ENCODE peak calls at places on chromosomes 7 and 10, in eight cellular contexts. H, I, N, U, S, B, C and G are unnamed samples. For H3K36me3 and H3K4me1, the result is how much of the 10 kb centered on the place peaks cover.

GRCh38 chr7:104059103-104059502 is 69.6 kb upstream of the RELN start:
- DNase-seq in N (peak), U (no peak), B (no peak), C (no peak), S (no peak), H (no peak), I (no peak), G (no peak)

GRCh38 chr7:372939-373791 is 83.2 kb downstream of the FOXL3 start:
- DNase-seq in I (no peak), C (no peak), H (peak), U (peak), S (no peak), B (no peak), N (no peak), G (no peak)

GRCh38 chr7:69166979-69167516 is 431.2 kb upstream of the AUTS2 start:
- DNase-seq in H (no peak), C (no peak), S (no peak), B (no peak), N (peak), I (no peak), U (no peak), G (no peak)

GRCh38 chr7:139658919-139659675 is 118.7 kb downstream of the HIPK2 start:
- DNase-seq in C (no peak), H (no peak), S (no peak), B (no peak), N (peak), U (no peak), I (no peak), G (no peak)

GRCh38 chr7:25786958-25787730 is 364.9 kb upstream of the NFE2L3 start:
- DNase-seq in I (no peak), B (no peak), S (no peak), C (no peak), U (no peak), N (no peak), H (no peak), G (no peak)

GRCh38 chr7:85489498-85489897 is 302.6 kb upstream of the SEMA3D start:
- DNase-seq in B (no peak), I (no peak), U (no peak), S (no peak), H (no peak), N (no peak), C (no peak), G (no peak)

GRCh38 chr7:26534649-26535482 is 243.2 kb downstream of the SNX10 start:
- DNase-seq in C (no peak), U (no peak), H (no peak), S (peak), I (no peak), B (no peak), N (no peak), G (no peak)

GRCh38 chr10:36324831-36325230 is 682.7 kb upstream of the FZD8 start:
- DNase-seq in I (no peak), H (no peak), S (no peak), C (no peak), B (no peak), N (no peak), U (no peak), G (no peak)

GRCh38 chr7:107035446-107035845 is 9.1 kb upstream of the PRKAR2B start:
- DNase-seq in B (no peak), C (no peak), N (no peak), I (no peak), U (no peak), S (no peak), H (no peak), G (no peak)

GRCh38 chr7:128019330-128019729 is 11.9 kb downstream of the LRRC4 start:
- DNase-seq in B (no peak), H (no peak), U (no peak), N (peak), C (no peak), S (no peak), I (no peak), G (no peak)

GRCh38 chr10:89503633-89504345 is 31.6 kb downstream of the SLC16A12 start:
- DNase-seq in S (no peak), I (no peak), U (no peak), H (no peak), C (no peak), N (no peak), B (no peak), G (no peak)

GRCh38 chr7:22663319-22663718 is 63.7 kb upstream of the IL6 start:
- DNase-seq in S (no peak), I (no peak), N (no peak), B (no peak), H (no peak), U (no peak), C (no peak), G (no peak)

GRCh38 chr10:83397806-83398205 is 741.5 kb upstream of the GHITM start:
- DNase-seq in N (no peak), I (no peak), B (no peak), C (no peak), U (no peak), H (no peak), S (no peak), G (no peak)

GRCh38 chr7:142927085-142927745 is 6.3 kb downstream of the TRPV5 start:
- DNase-seq in B (no peak), N (no peak), S (no peak), C (no peak), H (no peak), I (no peak), U (no peak), G (no peak)

GRCh38 chr10:58107506-58107905 is 160.2 kb downstream of the IPMK start:
- DNase-seq in S (no peak), C (no peak), U (no peak), N (no peak), B (no peak), I (no peak), H (no peak), G (no peak)

GRCh38 chr7:149856-150636 is 42.3 kb upstream of the FAM20C start:
- DNase-seq in B (no peak), H (peak), C (peak), N (peak), S (no peak), U (no peak), I (no peak), G (peak)

GRCh38 chr10:102782698-102783540 is 39.2 kb downstream of the WBP1L start:
- DNase-seq in C (peak), I (no peak), B (peak), H (peak), U (peak), S (peak), N (no peak), G (no peak)

GRCh38 chr10:98150544-98150943 is 16.1 kb downstream of the R3HCC1L start:
- DNase-seq in U (no peak), H (no peak), I (no peak), S (no peak), C (no peak), B (no peak), N (no peak), G (no peak)

GRCh38 chr10:70343712-70344111 is 38.7 kb downstream of the LRRC20 start:
- DNase-seq in S (no peak), N (no peak), U (no peak), B (no peak), C (no peak), I (no peak), H (no peak), G (no peak)

GRCh38 chr7:155369-156000 is 36.9 kb upstream of the FAM20C start:
- DNase-seq in B (no peak), H (peak), I (no peak), S (no peak), U (no peak), C (no peak), N (no peak), G (no peak)

GRCh38 chr7:40447345-40447744 is 312.5 kb downstream of the SUGCT start:
- DNase-seq in C (no peak), U (no peak), N (peak), B (no peak), H (no peak), S (peak), I (no peak), G (no peak)

DNA sequence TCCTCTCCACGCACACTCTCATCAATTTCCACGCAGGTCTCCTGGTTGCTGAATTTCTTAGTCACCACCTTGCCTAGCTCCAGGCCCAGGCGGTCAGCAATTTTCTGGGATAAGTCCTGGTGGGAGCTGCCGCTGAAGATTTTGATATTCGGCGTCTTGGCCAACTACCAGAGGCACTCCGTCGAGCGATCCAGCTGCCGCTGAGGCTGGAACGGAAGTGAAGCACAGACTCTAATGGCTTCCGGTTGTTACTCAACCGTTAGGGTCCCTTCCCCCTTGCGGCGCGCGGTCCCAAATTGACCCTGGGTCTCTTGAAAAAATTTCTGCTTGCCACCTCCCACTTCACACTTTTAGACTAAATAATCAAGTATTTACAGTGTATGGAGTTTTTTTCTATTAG is at the start of gene PRPS1L1:
- DNase-seq in U (no peak), N (no peak), C (no peak), I (no peak), S (no peak), H (no peak), B (no peak), G (no peak)
- H3K4me3 ChIP-seq in U (no peak), N (no peak), C (no peak), I (no peak), S (no peak), H (no peak), B (no peak), G (no peak)

DNA sequence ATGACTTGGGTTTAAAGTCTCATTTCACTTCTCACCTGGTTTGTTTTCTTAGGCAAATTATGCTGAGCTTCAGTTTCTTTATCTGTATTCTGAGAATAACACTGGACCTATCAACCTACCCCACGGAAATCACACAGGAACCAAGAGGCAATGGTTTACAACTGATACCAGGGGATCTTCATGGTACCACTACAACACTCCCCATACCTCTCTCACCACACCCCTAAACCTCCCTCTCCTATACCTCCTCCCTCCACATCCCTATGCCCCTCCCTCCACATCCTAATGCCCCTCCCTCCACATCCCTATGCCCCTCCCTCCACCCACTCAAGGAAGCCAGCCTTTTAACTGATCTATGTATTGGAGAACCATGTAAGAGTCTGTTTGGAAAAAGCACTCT is 9.9 kb downstream of the FAM204A start:
- DNase-seq in U (no peak), H (no peak), B (no peak), S (no peak), I (no peak), C (no peak), N (peak), G (no peak)
- H3K36me3 ChIP-seq in U (under half), H (under half), B (under half), S (half or more), I (under half), C (half or more), N (under half), G (under half)

DNA sequence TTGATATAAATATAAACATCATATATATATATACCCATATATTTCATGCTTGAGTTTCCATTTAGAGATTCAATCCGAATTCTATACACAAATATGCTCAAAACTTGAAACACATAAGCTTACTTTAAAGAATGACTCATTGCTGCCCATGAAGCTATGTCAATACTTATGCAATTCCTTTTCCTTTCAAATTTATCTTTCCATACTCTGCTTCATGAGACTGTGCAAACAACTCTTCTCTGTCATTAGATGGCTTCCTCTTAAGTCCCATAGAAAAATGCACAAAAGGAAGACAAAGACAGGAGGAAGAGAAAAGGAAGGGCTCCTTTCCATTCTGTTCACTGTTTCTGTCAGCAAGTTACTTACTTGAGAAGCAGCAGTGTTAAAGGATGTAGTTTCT is 895.7 kb upstream of the SORCS1 start:
- DNase-seq in H (no peak), C (no peak), N (no peak), I (no peak), B (no peak), S (no peak), U (no peak), G (no peak)
- H3K4me1 ChIP-seq in H (under half), C (under half), N (under half), I (under half), B (under half), S (under half), U (under half), G (under half)

GRCh38 chr7:148930335-148930734 is 46.2 kb upstream of the EZH2 start:
- DNase-seq in S (no peak), U (no peak), H (no peak), N (no peak), I (no peak), C (no peak), B (no peak), G (no peak)
- H3K4me3 ChIP-seq in S (no peak), U (no peak), H (no peak), N (no peak), I (no peak), C (no peak), B (no peak), G (no peak)

DNA sequence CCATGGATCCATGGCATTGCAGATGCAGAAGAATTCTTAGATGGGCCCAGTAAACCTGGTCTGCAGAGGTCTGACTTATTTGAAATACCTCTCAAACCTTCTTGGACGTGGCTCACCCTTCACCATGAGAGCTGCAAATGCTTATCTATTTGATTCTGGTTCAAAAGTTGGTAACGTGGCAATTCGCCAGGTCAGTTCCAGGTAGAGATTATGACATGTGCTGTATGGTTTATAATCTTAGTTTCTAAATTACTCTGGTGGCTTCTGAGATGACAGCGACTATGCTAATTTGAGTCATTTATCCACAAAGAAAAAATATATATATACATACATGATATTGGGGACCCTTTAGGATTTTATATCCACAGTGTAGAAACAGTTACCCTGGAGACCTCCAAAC is 68.8 kb downstream of the NRP1 start:
- DNase-seq in S (no peak), H (no peak), I (no peak), B (no peak), U (no peak), N (no peak), C (no peak), G (no peak)
- H3K36me3 ChIP-seq in S (half or more), H (under half), I (under half), B (under half), U (under half), N (under half), C (under half), G (under half)

GRCh38 chr10:3091346-3091787 is 24.0 kb downstream of the PFKP start:
- DNase-seq in C (peak), U (no peak), H (peak), S (no peak), B (no peak), I (no peak), N (no peak), G (no peak)
- H3K4me1 ChIP-seq in C (under half), U (under half), H (under half), S (half or more), B (under half), I (under half), N (under half), G (under half)